ENCODE peak calls at places on chromosomes 6 and 20, in eight cellular contexts. One of them, this sample, is unnamed.

GRCh38 chr6:16361121-16361520 is 122.7 kb downstream of the GMPR start:
- DNase-seq in transverse colon: no peak
- DNase-seq in A549: no peak
- DNase-seq in HCT116: no peak
- DNase-seq in lower leg skin: no peak
- DNase-seq in CD8-positive, alpha-beta T cell: no peak
- DNase-seq in lung: no peak
- DNase-seq in GM12865: no peak
- DNase-seq in this sample: no peak

GRCh38 chr20:1927217-1927616 is 32.0 kb downstream of the SIRPA start:
- DNase-seq in HCT116: no peak
- DNase-seq in GM12865: no peak
- DNase-seq in A549: no peak
- DNase-seq in lung: no peak
- DNase-seq in CD8-positive, alpha-beta T cell: no peak
- DNase-seq in transverse colon: no peak
- DNase-seq in lower leg skin: no peak
- DNase-seq in this sample: no peak

GRCh38 chr6:166464418-166465400 is 82.0 kb upstream of the MPC1 start:
- DNase-seq in transverse colon: no peak
- DNase-seq in lung: no peak
- DNase-seq in GM12865: no peak
- DNase-seq in lower leg skin: peak
- DNase-seq in HCT116: no peak
- DNase-seq in CD8-positive, alpha-beta T cell: no peak
- DNase-seq in A549: no peak
- DNase-seq in this sample: no peak

GRCh38 chr6:25829375-25829774 is 2.5 kb downstream of the SLC17A1 start:
- DNase-seq in A549: no peak
- DNase-seq in HCT116: no peak
- DNase-seq in CD8-positive, alpha-beta T cell: no peak
- DNase-seq in lung: no peak
- DNase-seq in transverse colon: no peak
- DNase-seq in GM12865: peak
- DNase-seq in lower leg skin: no peak
- DNase-seq in this sample: peak

GRCh38 chr6:324729-325125 is 32.4 kb downstream of the DUSP22 start:
- DNase-seq in lower leg skin: no peak
- DNase-seq in lung: no peak
- DNase-seq in CD8-positive, alpha-beta T cell: no peak
- DNase-seq in HCT116: no peak
- DNase-seq in A549: no peak
- DNase-seq in GM12865: no peak
- DNase-seq in transverse colon: peak
- DNase-seq in this sample: no peak

GRCh38 chr20:37123441-37123840 is 27.6 kb upstream of the RBL1 start:
- DNase-seq in GM12865: no peak
- DNase-seq in HCT116: no peak
- DNase-seq in A549: no peak
- DNase-seq in CD8-positive, alpha-beta T cell: no peak
- DNase-seq in lung: peak
- DNase-seq in transverse colon: no peak
- DNase-seq in lower leg skin: no peak
- DNase-seq in this sample: no peak

GRCh38 chr6:148593130-148593812 is 153.6 kb upstream of the UST start:
- DNase-seq in transverse colon: no peak
- DNase-seq in A549: no peak
- DNase-seq in CD8-positive, alpha-beta T cell: no peak
- DNase-seq in lung: no peak
- DNase-seq in lower leg skin: no peak
- DNase-seq in GM12865: no peak
- DNase-seq in HCT116: no peak
- DNase-seq in this sample: no peak

GRCh38 chr6:85111481-85112001 is 338.3 kb upstream of the NT5E start:
- DNase-seq in lower leg skin: no peak
- DNase-seq in transverse colon: no peak
- DNase-seq in GM12865: no peak
- DNase-seq in lung: no peak
- DNase-seq in CD8-positive, alpha-beta T cell: no peak
- DNase-seq in A549: no peak
- DNase-seq in HCT116: no peak
- DNase-seq in this sample: no peak

GRCh38 chr20:51569815-51570741 is 27.6 kb upstream of the NFATC2 start:
- DNase-seq in CD8-positive, alpha-beta T cell: no peak
- DNase-seq in lung: no peak
- DNase-seq in A549: peak
- DNase-seq in transverse colon: no peak
- DNase-seq in lower leg skin: no peak
- DNase-seq in HCT116: no peak
- DNase-seq in GM12865: no peak
- DNase-seq in this sample: no peak
- H3K4me3 ChIP-seq in CD8-positive, alpha-beta T cell: no peak
- H3K4me3 ChIP-seq in lung: no peak
- H3K4me3 ChIP-seq in A549: no peak
- H3K4me3 ChIP-seq in transverse colon: no peak
- H3K4me3 ChIP-seq in lower leg skin: no peak
- H3K4me3 ChIP-seq in HCT116: no peak
- H3K4me3 ChIP-seq in GM12865: no peak
- H3K4me3 ChIP-seq in this sample: no peak

GRCh38 chr20:6651561-6651960 is 115.9 kb upstream of the BMP2 start:
- DNase-seq in transverse colon: no peak
- DNase-seq in CD8-positive, alpha-beta T cell: no peak
- DNase-seq in lower leg skin: no peak
- DNase-seq in A549: no peak
- DNase-seq in HCT116: no peak
- DNase-seq in GM12865: no peak
- DNase-seq in lung: no peak
- DNase-seq in this sample: no peak

GRCh38 chr20:6644818-6645620 is 122.5 kb upstream of the BMP2 start:
- DNase-seq in A549: no peak
- DNase-seq in lower leg skin: no peak
- DNase-seq in lung: no peak
- DNase-seq in transverse colon: no peak
- DNase-seq in CD8-positive, alpha-beta T cell: no peak
- DNase-seq in GM12865: peak
- DNase-seq in HCT116: no peak
- DNase-seq in this sample: no peak

GRCh38 chr20:6654490-6655247 is 112.8 kb upstream of the BMP2 start:
- DNase-seq in transverse colon: no peak
- DNase-seq in A549: no peak
- DNase-seq in HCT116: no peak
- DNase-seq in lower leg skin: no peak
- DNase-seq in GM12865: no peak
- DNase-seq in CD8-positive, alpha-beta T cell: no peak
- DNase-seq in lung: no peak
- DNase-seq in this sample: no peak

GRCh38 chr20:6646237-6646636 is 121.2 kb upstream of the BMP2 start:
- DNase-seq in CD8-positive, alpha-beta T cell: no peak
- DNase-seq in lung: no peak
- DNase-seq in GM12865: no peak
- DNase-seq in HCT116: no peak
- DNase-seq in lower leg skin: no peak
- DNase-seq in A549: no peak
- DNase-seq in transverse colon: no peak
- DNase-seq in this sample: no peak

GRCh38 chr20:6651016-6651415 is 116.5 kb upstream of the BMP2 start:
- DNase-seq in lower leg skin: no peak
- DNase-seq in GM12865: no peak
- DNase-seq in lung: no peak
- DNase-seq in CD8-positive, alpha-beta T cell: no peak
- DNase-seq in HCT116: no peak
- DNase-seq in transverse colon: peak
- DNase-seq in A549: no peak
- DNase-seq in this sample: no peak
- TF ChIP-seq CTCF in lower leg skin: no peak
- TF ChIP-seq CTCF in GM12865: no peak
- TF ChIP-seq CTCF in lung: no peak
- TF ChIP-seq CTCF in CD8-positive, alpha-beta T cell: no peak
- TF ChIP-seq CTCF in HCT116: no peak
- TF ChIP-seq CTCF in transverse colon: no peak
- TF ChIP-seq CTCF in A549: no peak
- TF ChIP-seq CTCF in this sample: no peak

DNA sequence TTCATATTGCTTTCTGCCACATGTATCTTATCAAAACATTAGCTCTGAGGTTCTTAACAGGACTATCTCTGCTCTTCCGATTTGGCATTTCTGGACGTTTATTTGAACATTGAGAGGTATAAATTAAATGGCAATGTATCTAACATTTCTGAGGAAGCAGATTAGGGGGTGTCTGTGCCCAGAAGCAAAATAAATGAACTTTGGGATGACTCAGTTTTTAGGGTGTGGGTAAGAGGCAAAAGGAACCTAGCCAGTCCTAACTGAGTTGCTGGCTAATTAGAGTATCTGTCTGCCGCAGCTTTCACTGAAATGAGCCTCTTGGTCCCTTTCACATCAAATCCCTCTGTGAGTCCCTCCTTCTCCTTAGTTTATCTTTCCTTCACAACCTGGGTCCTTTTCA is 1.1 kb downstream of the RNF144B start:
- DNase-seq in transverse colon: no peak
- DNase-seq in A549: no peak
- DNase-seq in GM12865: no peak
- DNase-seq in lung: no peak
- DNase-seq in HCT116: no peak
- DNase-seq in CD8-positive, alpha-beta T cell: no peak
- DNase-seq in lower leg skin: no peak
- DNase-seq in this sample: no peak
- H3K4me3 ChIP-seq in transverse colon: peak
- H3K4me3 ChIP-seq in A549: no peak
- H3K4me3 ChIP-seq in GM12865: no peak
- H3K4me3 ChIP-seq in lung: peak
- H3K4me3 ChIP-seq in HCT116: peak
- H3K4me3 ChIP-seq in CD8-positive, alpha-beta T cell: peak
- H3K4me3 ChIP-seq in lower leg skin: peak
- H3K4me3 ChIP-seq in this sample: no peak

GRCh38 chr6:40825085-40825484 is 213.9 kb downstream of the UNC5CL start:
- DNase-seq in CD8-positive, alpha-beta T cell: no peak
- DNase-seq in GM12865: no peak
- DNase-seq in lower leg skin: no peak
- DNase-seq in lung: no peak
- DNase-seq in A549: no peak
- DNase-seq in HCT116: no peak
- DNase-seq in transverse colon: no peak
- DNase-seq in this sample: no peak

GRCh38 chr6:40819182-40819834 is 219.7 kb downstream of the UNC5CL start:
- DNase-seq in lower leg skin: no peak
- DNase-seq in lung: peak
- DNase-seq in HCT116: no peak
- DNase-seq in A549: no peak
- DNase-seq in transverse colon: no peak
- DNase-seq in GM12865: no peak
- DNase-seq in CD8-positive, alpha-beta T cell: no peak
- DNase-seq in this sample: no peak

GRCh38 chr6:40817369-40817768 is 221.7 kb downstream of the UNC5CL start:
- DNase-seq in transverse colon: no peak
- DNase-seq in CD8-positive, alpha-beta T cell: no peak
- DNase-seq in HCT116: no peak
- DNase-seq in lower leg skin: no peak
- DNase-seq in GM12865: no peak
- DNase-seq in lung: no peak
- DNase-seq in A549: no peak
- DNase-seq in this sample: no peak

DNA sequence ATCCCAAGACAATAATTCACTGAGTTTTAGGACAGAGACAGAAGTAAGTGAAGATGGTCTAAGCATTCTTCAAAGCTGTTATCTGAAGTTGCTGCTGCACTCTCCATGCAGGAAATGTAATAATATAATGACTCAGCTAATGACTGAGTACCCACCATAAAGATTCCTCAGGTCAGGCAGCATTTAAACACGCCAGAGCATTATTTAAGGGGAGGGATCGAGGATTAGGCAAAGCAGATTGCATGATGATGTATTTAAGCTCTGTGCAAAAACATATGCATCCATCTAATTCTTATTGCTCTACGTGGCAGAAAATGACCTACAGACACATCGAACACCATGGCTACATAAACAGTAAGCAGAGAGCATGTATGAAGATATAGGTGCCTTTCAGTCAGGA is 216.4 kb downstream of the UNC5CL start:
- DNase-seq in A549: no peak
- DNase-seq in lower leg skin: no peak
- DNase-seq in transverse colon: no peak
- DNase-seq in GM12865: no peak
- DNase-seq in CD8-positive, alpha-beta T cell: no peak
- DNase-seq in lung: no peak
- DNase-seq in HCT116: no peak
- DNase-seq in this sample: no peak
- TF ChIP-seq CTCF in A549: no peak
- TF ChIP-seq CTCF in lower leg skin: no peak
- TF ChIP-seq CTCF in transverse colon: no peak
- TF ChIP-seq CTCF in GM12865: no peak
- TF ChIP-seq CTCF in CD8-positive, alpha-beta T cell: no peak
- TF ChIP-seq CTCF in lung: no peak
- TF ChIP-seq CTCF in HCT116: no peak
- TF ChIP-seq CTCF in this sample: no peak

GRCh38 chr6:113120577-113121285 is 736.4 kb upstream of the MARCKS start:
- DNase-seq in A549: no peak
- DNase-seq in CD8-positive, alpha-beta T cell: no peak
- DNase-seq in lung: no peak
- DNase-seq in GM12865: peak
- DNase-seq in lower leg skin: no peak
- DNase-seq in HCT116: peak
- DNase-seq in transverse colon: no peak
- DNase-seq in this sample: no peak
- H3K4me3 ChIP-seq in A549: no peak
- H3K4me3 ChIP-seq in CD8-positive, alpha-beta T cell: no peak
- H3K4me3 ChIP-seq in lung: no peak
- H3K4me3 ChIP-seq in GM12865: no peak
- H3K4me3 ChIP-seq in lower leg skin: no peak
- H3K4me3 ChIP-seq in HCT116: no peak
- H3K4me3 ChIP-seq in transverse colon: no peak
- H3K4me3 ChIP-seq in this sample: no peak